ENCODE peak calls at places on chromosomes 5 and 9, in nine cellular contexts. Y is stimulated activated CD4-positive, alpha-beta T cell treated with anti-CD3 and anti-CD28 coated beads, Interleukin-4, amount 100 ng/mL, for 4 hours; A is mesenteric fat pad; M is fibroblast of mammary gland; L is activated T-helper 9 cell treated with anti-CD3 and anti-CD28 coated beads, Interleukin-2, amount 50 U/mL, for 16 hours; D is cardiac fibroblast; J is foreskin keratinocyte; V is CD8-positive, alpha-beta memory T cell; Q is posterior vena cava. U is an unnamed sample.

GRCh38 chr9:124251605-124252366 is 6.0 kb upstream of the NEK6 start:
- DNase-seq in M (peak; percentile 72), A (no peak), V (peak; percentile 18), Y (no peak), Q (peak; percentile 18), D (peak; percentile 61), J (peak; percentile 56), L (no peak), U (no peak)

GRCh38 chr5:40551706-40552557 is 127.8 kb upstream of the PTGER4 start:
- DNase-seq in Q (no peak), Y (no peak), V (no peak), J (peak; percentile 96), D (peak; percentile 98), A (no peak), M (peak; percentile 96), L (no peak), U (no peak)

GRCh38 chr9:114117996-114118830 is 19.1 kb upstream of the KIF12 start:
- DNase-seq in L (no peak), D (no peak), V (no peak), Q (peak; percentile 80), Y (no peak), A (no peak), M (no peak), J (no peak), U (no peak)

GRCh38 chr5:146877178-146877681 is 1.3 kb downstream of the PPP2R2B start:
- DNase-seq in D (no peak), Y (peak; percentile 1), M (no peak), L (no peak), A (no peak), V (peak; percentile 45), J (no peak), Q (no peak), U (no peak)

GRCh38 chr5:52837068-52837467 is 49.4 kb downstream of the ITGA1 start:
- DNase-seq in L (no peak), V (no peak), A (no peak), Q (peak; percentile 81), D (peak; percentile 82), Y (no peak), J (no peak), M (peak; percentile 52), U (no peak)

GRCh38 chr9:136399176-136400037 is 563 bp downstream of the SNAPC4 start:
- DNase-seq in M (peak; percentile 23), J (no peak), Y (peak; percentile 45), Q (no peak), L (peak; percentile 30), A (no peak), V (no peak), D (peak; percentile 24), U (peak; percentile 45)

GRCh38 chr9:86705474-86705873 is 241.8 kb downstream of the GAS1 start:
- DNase-seq in M (peak; percentile 65), D (peak; percentile 6), L (no peak), Y (no peak), A (no peak), Q (no peak), J (peak; percentile 50), V (no peak), U (no peak)

GRCh38 chr9:128895556-128895955 is 13.6 kb downstream of the LRRC8A start:
- DNase-seq in J (no peak), Y (no peak), A (no peak), L (no peak), Q (no peak), V (no peak), M (no peak), D (no peak), U (no peak)

GRCh38 chr5:14168139-14168792 is 25.1 kb downstream of the TRIO start:
- DNase-seq in D (peak; percentile 73), Q (no peak), Y (no peak), V (no peak), J (no peak), A (no peak), L (no peak), M (peak; percentile 65), U (no peak)

GRCh38 chr9:87716141-87716540 is 9.8 kb upstream of the CTSL start:
- DNase-seq in D (no peak), M (no peak), V (no peak), Y (no peak), J (no peak), Q (no peak), L (no peak), A (no peak), U (no peak)

GRCh38 chr5:12274236-12274635 is 370.0 kb upstream of the CTNND2 start:
- DNase-seq in V (no peak), L (no peak), Y (no peak), J (no peak), M (no peak), D (no peak), A (no peak), Q (no peak), U (no peak)

GRCh38 chr9:92663126-92663525 is 6.8 kb downstream of the IPPK start:
- DNase-seq in V (no peak), M (no peak), Y (no peak), Q (peak; percentile 22), A (no peak), D (no peak), L (no peak), J (no peak), U (no peak)

GRCh38 chr5:14250094-14250777 is 107.1 kb downstream of the TRIO start:
- DNase-seq in J (no peak), Q (peak; percentile 89), D (peak; percentile 85), A (no peak), L (no peak), M (peak; percentile 84), Y (no peak), V (no peak), U (no peak)

GRCh38 chr9:70229026-70229425 is 29.8 kb upstream of the SMC5 start:
- DNase-seq in L (no peak), M (no peak), Q (no peak), Y (no peak), A (no peak), J (no peak), V (no peak), D (peak; percentile 31), U (no peak)

GRCh38 chr9:75083188-75083976 is 4.6 kb downstream of the NMRK1 start:
- DNase-seq in Y (no peak), A (no peak), M (no peak), Q (no peak), J (no peak), D (no peak), L (peak; percentile 18), V (peak; percentile 75), U (no peak)

GRCh38 chr5:137619191-137619870 is 116.6 kb downstream of the KLHL3 start:
- DNase-seq in L (no peak), A (no peak), Y (no peak), M (peak; percentile 89), J (no peak), D (peak; percentile 94), Q (peak; percentile 85), V (no peak), U (no peak)

GRCh38 chr9:95027914-95028854 is 289.3 kb downstream of the FANCC start:
- DNase-seq in J (no peak), V (no peak), L (no peak), A (no peak), M (no peak), D (no peak), Q (no peak), Y (no peak), U (no peak)

GRCh38 chr5:116343961-116344360 is 230.7 kb downstream of the SEMA6A start:
- DNase-seq in L (no peak), V (no peak), A (no peak), D (no peak), Q (no peak), J (no peak), Y (no peak), M (no peak), U (no peak)

GRCh38 chr9:87479801-87480201 is 17.9 kb upstream of the DAPK1 start:
- DNase-seq in A (no peak), Q (no peak), V (no peak), J (no peak), D (no peak), M (peak; percentile 8), Y (no peak), L (no peak), U (no peak)

GRCh38 chr5:10507575-10508024 is 56.3 kb upstream of the ANKRD33B start:
- DNase-seq in A (no peak), V (no peak), L (no peak), Q (no peak), Y (no peak), J (no peak), D (no peak), M (peak; percentile 71), U (no peak)

GRCh38 chr5:66454186-66455078 is 141.8 kb upstream of the MAST4 start:
- DNase-seq in M (peak; percentile 4), A (no peak), V (no peak), D (peak; percentile 88), Q (no peak), L (no peak), J (peak; percentile 33), Y (no peak), U (no peak)

GRCh38 chr9:131084661-131085369 is 11.5 kb upstream of the AIF1L start:
- DNase-seq in Y (no peak), J (no peak), D (no peak), M (no peak), V (no peak), L (no peak), A (no peak), Q (no peak), U (no peak)

GRCh38 chr9:112852741-112853505 is 37.8 kb downstream of the SLC46A2 start:
- DNase-seq in Y (no peak), L (no peak), M (no peak), Q (no peak), D (no peak), V (no peak), J (no peak), A (peak; percentile 57), U (no peak)